ENCODE peak calls at places on chromosomes 7 and 10, in four cellular contexts. Y is effector CD4-positive, alpha-beta T cell; F is stimulated activated CD4-positive, alpha-beta T cell treated with anti-CD3 and anti-CD28 coated beads, TNF-alpha, amount 100 ng/mL, for 1 hour; C is fibroblast of pulmonary artery. R is an unnamed sample.

GRCh38 chr7:131948434-131949053 is 392.1 kb upstream of the PODXL start:
- DNase-seq in Y (no peak), F (no peak), C (peak), R (peak)

GRCh38 chr7:14341200-14341599 is 351.7 kb upstream of the ETV1 start:
- DNase-seq in C (no peak), Y (no peak), F (no peak), R (no peak)

GRCh38 chr7:15821484-15822122 is 135.1 kb upstream of the MEOX2 start:
- DNase-seq in Y (no peak), F (no peak), C (peak), R (no peak)

GRCh38 chr7:130234078-130234477 is 26.4 kb downstream of the SSMEM1 start:
- DNase-seq in F (no peak), Y (no peak), C (no peak), R (no peak)

GRCh38 chr10:121661451-121661851 is 63.2 kb upstream of the FGFR2 start:
- DNase-seq in Y (no peak), C (no peak), F (no peak), R (no peak)

GRCh38 chr10:7659560-7659959 is 7.2 kb downstream of the ITIH5 start:
- DNase-seq in C (no peak), F (no peak), Y (no peak), R (no peak)

GRCh38 chr10:133038276-133038823 is 49.4 kb upstream of the ADGRA1 start:
- DNase-seq in F (no peak), Y (no peak), C (no peak), R (no peak)

GRCh38 chr7:157952050-157952667 is 615.4 kb downstream of the DNAJB6 start:
- DNase-seq in Y (no peak), C (no peak), F (no peak), R (no peak)

GRCh38 chr10:73923935-73924598 is 13.1 kb downstream of the PLAU start:
- DNase-seq in F (no peak), Y (no peak), C (no peak), R (no peak)

GRCh38 chr10:44956176-44956575 is 3.4 kb upstream of the RASSF4 start:
- DNase-seq in F (no peak), C (no peak), Y (no peak), R (no peak)

GRCh38 chr10:94293344-94293743 is 69.4 kb downstream of the NOC3L start:
- DNase-seq in F (no peak), C (no peak), Y (no peak), R (no peak)

GRCh38 chr10:69802424-69803161 is 887 bp downstream of the COL13A1 start:
- DNase-seq in F (no peak), Y (no peak), C (peak), R (no peak)

GRCh38 chr10:21047511-21047910 is 150.4 kb upstream of the NEBL start:
- DNase-seq in F (no peak), Y (no peak), C (peak), R (no peak)

GRCh38 chr7:91280604-91281003 is 16.4 kb downstream of the FZD1 start:
- DNase-seq in C (no peak), F (no peak), Y (no peak), R (no peak)

GRCh38 chr7:15750741-15751140 is 64.3 kb upstream of the MEOX2 start:
- DNase-seq in C (no peak), F (no peak), Y (no peak), R (no peak)

GRCh38 chr10:75565286-75566251 is 134.1 kb downstream of the LRMDA start:
- DNase-seq in C (no peak), Y (no peak), F (no peak), R (no peak)

GRCh38 chr7:76047305-76047810 is 442 bp downstream of the STYXL1 start:
- DNase-seq in C (peak), F (no peak), Y (peak), R (no peak)